ENCODE peak calls at places on chromosome 19, in four cellular contexts. One of them, this sample, is unnamed.

GRCh38 chr19:36221474-36221873 is 6.6 kb downstream of the ZNF146 start:
- DNase-seq in K562: no peak
- DNase-seq in H1: no peak
- DNase-seq in HepG2: no peak
- DNase-seq in this sample: no peak

GRCh38 chr19:14580623-14581237 is 2.2 kb upstream of the CLEC17A start:
- DNase-seq in K562: peak; percentile 60
- DNase-seq in H1: no peak
- DNase-seq in HepG2: no peak
- DNase-seq in this sample: peak; percentile 57

GRCh38 chr19:50896591-50897190 is 14.5 kb downstream of the KLK4 start:
- DNase-seq in K562: peak; percentile 67
- DNase-seq in H1: no peak
- DNase-seq in HepG2: peak; percentile 26
- DNase-seq in this sample: peak; percentile 100

GRCh38 chr19:821228-821975 is at the start of gene PLPPR3:
- DNase-seq in K562: peak; percentile 65
- DNase-seq in H1: peak; percentile 75
- DNase-seq in HepG2: no peak
- DNase-seq in this sample: no peak

GRCh38 chr19:940591-941291 is 14.9 kb downstream of the ARID3A start:
- DNase-seq in K562: no peak
- DNase-seq in H1: no peak
- DNase-seq in HepG2: no peak
- DNase-seq in this sample: no peak

GRCh38 chr19:54035215-54036178 is 28.2 kb downstream of the VSTM1 start:
- DNase-seq in K562: no peak
- DNase-seq in H1: no peak
- DNase-seq in HepG2: no peak
- DNase-seq in this sample: no peak

GRCh38 chr19:1133471-1133929 is 29.7 kb downstream of the GPX4 start:
- DNase-seq in K562: peak; percentile 20
- DNase-seq in H1: peak; percentile 80
- DNase-seq in HepG2: no peak
- DNase-seq in this sample: peak; percentile 79

GRCh38 chr19:27805848-27806247 is 1407.1 kb downstream of the UQCRFS1 start:
- DNase-seq in K562: no peak
- DNase-seq in H1: no peak
- DNase-seq in HepG2: no peak
- DNase-seq in this sample: no peak

GRCh38 chr19:16605552-16605951 is 22.5 kb downstream of the MED26 start:
- DNase-seq in K562: no peak
- DNase-seq in H1: no peak
- DNase-seq in HepG2: no peak
- DNase-seq in this sample: no peak

DNA sequence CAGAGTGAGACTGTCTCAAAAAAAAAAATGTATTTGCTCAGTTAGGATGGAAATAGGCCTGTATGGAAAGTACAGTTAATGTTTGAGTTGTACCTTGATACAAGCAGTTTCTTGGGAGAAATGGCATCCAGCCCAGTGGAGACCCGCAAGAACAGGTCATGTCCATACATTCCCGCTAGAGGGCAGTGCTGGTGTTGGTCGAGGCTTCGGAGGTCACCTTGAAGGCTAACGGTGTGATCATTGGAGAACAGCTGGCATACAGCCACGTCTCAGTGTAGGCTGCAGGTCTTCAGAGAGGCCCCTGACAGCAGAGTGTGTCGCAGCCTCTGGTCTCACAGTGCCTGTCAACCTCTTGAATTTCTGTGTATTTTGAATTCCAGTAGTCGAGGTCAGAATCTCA is 7.5 kb downstream of the ZNF610 start:
- DNase-seq in K562: peak; percentile 68
- DNase-seq in H1: peak; percentile 84
- DNase-seq in HepG2: peak; percentile 15
- DNase-seq in this sample: no peak
- TF ChIP-seq JUND in K562: no peak
- TF ChIP-seq JUND in H1: peak; percentile 20
- TF ChIP-seq JUND in HepG2: no peak
- TF ChIP-seq JUND in this sample: no peak

GRCh38 chr19:31698352-31698751 is 349.1 kb upstream of the TSHZ3 start:
- DNase-seq in K562: no peak
- DNase-seq in H1: no peak
- DNase-seq in HepG2: no peak
- DNase-seq in this sample: no peak

GRCh38 chr19:31694761-31695160 is 345.5 kb upstream of the TSHZ3 start:
- DNase-seq in K562: no peak
- DNase-seq in H1: no peak
- DNase-seq in HepG2: no peak
- DNase-seq in this sample: no peak

GRCh38 chr19:31693870-31694269 is 344.6 kb upstream of the TSHZ3 start:
- DNase-seq in K562: no peak
- DNase-seq in H1: no peak
- DNase-seq in HepG2: no peak
- DNase-seq in this sample: no peak

GRCh38 chr19:31693131-31693700 is 344.0 kb upstream of the TSHZ3 start:
- DNase-seq in K562: no peak
- DNase-seq in H1: no peak
- DNase-seq in HepG2: no peak
- DNase-seq in this sample: no peak
- TF ChIP-seq CTCF in K562: no peak
- TF ChIP-seq CTCF in H1: peak; percentile 15
- TF ChIP-seq CTCF in HepG2: no peak
- TF ChIP-seq CTCF in this sample: no peak

GRCh38 chr19:55536951-55537740 is at the start of gene SBK2:
- DNase-seq in K562: no peak
- DNase-seq in H1: peak; percentile 98
- DNase-seq in HepG2: peak; percentile 33
- DNase-seq in this sample: no peak

GRCh38 chr19:55537741-55538111 is 793 bp upstream of the SBK2 start:
- DNase-seq in K562: no peak
- DNase-seq in H1: no peak
- DNase-seq in HepG2: no peak
- DNase-seq in this sample: no peak

GRCh38 chr19:55535173-55535572 is 1.8 kb downstream of the SBK2 start:
- DNase-seq in K562: no peak
- DNase-seq in H1: no peak
- DNase-seq in HepG2: no peak
- DNase-seq in this sample: no peak

GRCh38 chr19:55535579-55536350 is 1.2 kb downstream of the SBK2 start:
- DNase-seq in K562: no peak
- DNase-seq in H1: no peak
- DNase-seq in HepG2: no peak
- DNase-seq in this sample: no peak

DNA sequence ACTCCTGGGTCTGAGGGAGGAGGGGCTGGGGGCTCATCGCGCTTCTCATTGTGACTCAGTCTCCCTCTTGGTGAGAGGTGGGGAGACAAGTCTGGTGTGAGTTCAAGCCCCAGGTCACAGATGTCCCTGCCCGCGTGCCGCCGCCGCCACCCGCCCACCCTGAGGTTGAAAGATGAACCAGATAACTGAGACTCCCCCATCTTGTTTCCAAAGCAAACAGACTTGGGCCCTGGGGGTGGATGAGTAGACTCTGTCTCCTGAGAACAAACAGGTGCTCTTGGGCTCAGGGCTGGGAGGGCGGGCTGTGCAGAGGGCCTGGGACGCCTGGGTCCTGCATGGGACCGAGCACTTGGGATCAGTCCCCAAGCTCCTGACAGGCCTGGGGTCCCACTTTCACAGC is 567 bp downstream of the SBK2 start:
- DNase-seq in K562: no peak
- DNase-seq in H1: no peak
- DNase-seq in HepG2: no peak
- DNase-seq in this sample: no peak
- TF ChIP-seq ATF2 in K562: no peak
- TF ChIP-seq ATF2 in H1: no peak
- TF ChIP-seq ATF2 in HepG2: no peak
- TF ChIP-seq ATF2 in this sample: no peak

GRCh38 chr19:33403973-33404304 is 30.4 kb downstream of the CEBPG start:
- DNase-seq in K562: no peak
- DNase-seq in H1: no peak
- DNase-seq in HepG2: no peak
- DNase-seq in this sample: no peak

GRCh38 chr19:33405491-33406461 is 32.3 kb downstream of the CEBPG start:
- DNase-seq in K562: no peak
- DNase-seq in H1: no peak
- DNase-seq in HepG2: no peak
- DNase-seq in this sample: no peak

GRCh38 chr19:33403221-33403972 is 29.9 kb downstream of the CEBPG start:
- DNase-seq in K562: peak; percentile 14
- DNase-seq in H1: no peak
- DNase-seq in HepG2: peak; percentile 98
- DNase-seq in this sample: no peak

GRCh38 chr19:33404506-33404905 is 31.0 kb downstream of the CEBPG start:
- DNase-seq in K562: no peak
- DNase-seq in H1: no peak
- DNase-seq in HepG2: no peak
- DNase-seq in this sample: no peak

GRCh38 chr19:33404916-33405315 is 31.4 kb downstream of the CEBPG start:
- DNase-seq in K562: no peak
- DNase-seq in H1: no peak
- DNase-seq in HepG2: no peak
- DNase-seq in this sample: no peak
- TF ChIP-seq JUND in K562: no peak
- TF ChIP-seq JUND in H1: no peak
- TF ChIP-seq JUND in HepG2: no peak
- TF ChIP-seq JUND in this sample: no peak

DNA sequence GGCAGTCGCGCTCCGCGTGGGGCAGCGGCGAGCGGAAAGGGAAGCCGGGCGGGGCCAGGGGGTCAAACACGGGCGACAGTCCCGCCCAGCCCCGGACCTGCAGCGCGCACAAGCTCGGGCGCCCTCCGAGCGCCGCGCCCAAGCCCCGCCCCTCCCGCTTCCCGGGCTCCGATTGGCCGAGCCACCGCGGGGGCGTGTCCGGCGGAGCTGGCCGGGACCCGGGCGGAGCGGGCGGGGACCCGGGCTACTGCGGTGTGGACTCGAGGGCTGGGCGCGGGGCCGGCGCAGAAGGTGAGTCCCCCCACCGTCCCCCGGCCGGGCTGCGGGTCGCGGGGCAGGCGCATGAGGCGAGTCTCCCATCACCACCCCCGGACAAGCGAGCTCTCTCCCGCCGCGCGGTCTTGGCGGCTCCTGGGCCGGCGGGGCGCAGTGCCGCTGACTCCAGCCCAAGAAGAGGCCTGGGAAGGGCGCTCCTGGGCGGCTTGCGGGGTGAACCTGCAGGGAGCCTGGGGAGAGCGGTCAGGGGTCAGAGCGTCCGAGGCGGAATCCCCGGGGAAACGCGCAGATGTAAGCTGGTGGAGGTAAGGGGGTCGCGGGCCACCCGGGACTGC is at the start of gene PLEKHF1:
- DNase-seq in K562: peak; percentile 93
- DNase-seq in H1: peak; percentile 96
- DNase-seq in HepG2: peak; percentile 58
- DNase-seq in this sample: no peak
- TF ChIP-seq CTCF in K562: peak; percentile 49
- TF ChIP-seq CTCF in H1: no peak
- TF ChIP-seq CTCF in HepG2: no peak
- TF ChIP-seq CTCF in this sample: peak; percentile 51

GRCh38 chr19:47257411-47258169 is 1.3 kb downstream of the CCDC9 start:
- DNase-seq in K562: no peak
- DNase-seq in H1: no peak
- DNase-seq in HepG2: no peak
- DNase-seq in this sample: no peak
- TF ChIP-seq ATF2 in K562: no peak
- TF ChIP-seq ATF2 in H1: peak; percentile 33
- TF ChIP-seq ATF2 in HepG2: no peak
- TF ChIP-seq ATF2 in this sample: no peak

DNA sequence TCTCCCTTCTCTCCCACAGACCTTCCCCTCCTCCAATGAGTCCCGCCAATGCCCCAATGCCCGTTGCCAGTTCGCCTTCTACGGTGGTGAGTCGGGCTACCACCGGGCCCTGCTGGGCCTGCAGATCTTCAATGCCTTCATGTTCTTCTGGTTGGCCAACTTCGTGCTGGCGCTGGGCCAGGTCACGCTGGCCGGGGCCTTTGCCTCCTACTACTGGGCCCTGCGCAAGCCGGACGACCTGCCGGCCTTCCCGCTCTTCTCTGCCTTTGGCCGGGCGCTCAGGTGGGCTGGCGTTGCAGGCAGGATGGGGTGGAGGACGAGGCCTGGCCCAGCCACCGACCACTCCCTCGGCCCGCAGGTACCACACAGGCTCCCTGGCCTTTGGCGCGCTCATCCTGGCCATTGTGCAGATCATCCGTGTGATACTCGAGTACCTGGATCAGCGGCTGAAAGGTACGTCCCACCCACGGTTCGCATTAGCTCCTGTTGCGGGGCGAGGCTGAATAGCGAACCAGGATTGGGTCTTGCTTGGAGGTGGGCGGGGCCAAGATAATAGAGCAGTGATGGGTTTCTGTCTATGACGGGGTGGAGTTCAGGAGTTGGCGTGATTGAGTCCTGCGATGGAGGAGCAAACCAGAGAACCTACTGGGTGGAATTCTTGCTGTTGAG is 11.1 kb downstream of the SLC44A2 start:
- DNase-seq in K562: no peak
- DNase-seq in H1: peak; percentile 57
- DNase-seq in HepG2: no peak
- DNase-seq in this sample: no peak
- TF ChIP-seq JUND in K562: no peak
- TF ChIP-seq JUND in H1: no peak
- TF ChIP-seq JUND in HepG2: no peak
- TF ChIP-seq JUND in this sample: no peak

This sample was measured in GM12878.